ENCODE peak calls at places on chromosome 3, in seven cellular contexts. C is central memory CD4-positive, alpha-beta T cell; A is adrenal gland; K is GM13977; S is A172; G is left lobe of liver; F is BJ. L is an unnamed sample.

GRCh38 chr3:89762360-89762759 is 654.9 kb downstream of the EPHA3 start:
- DNase-seq in C (no peak), A (no peak), K (no peak), S (no peak), G (no peak), F (no peak), L (no peak)

GRCh38 chr3:176987901-176988300 is 209.4 kb downstream of the TBL1XR1 start:
- DNase-seq in C (no peak), A (no peak), K (no peak), S (no peak), G (no peak), F (no peak), L (no peak)

GRCh38 chr3:159882784-159883779 is 105.6 kb upstream of the IL12A start:
- DNase-seq in C (no peak), A (no peak), K (no peak), S (peak; percentile 63), G (no peak), F (no peak), L (no peak)

GRCh38 chr3:114442251-114442650 is 148.4 kb downstream of the TIGIT start:
- DNase-seq in C (no peak), A (no peak), K (no peak), S (peak; percentile 44), G (no peak), F (no peak), L (no peak)

GRCh38 chr3:126872701-126873100 is 110.2 kb upstream of the PLXNA1 start:
- DNase-seq in C (no peak), A (no peak), K (no peak), S (no peak), G (peak; percentile 7), F (no peak), L (no peak)

GRCh38 chr3:134473868-134474546 is 11.8 kb downstream of the ANAPC13 start:
- DNase-seq in C (peak; percentile 66), A (peak; percentile 78), K (peak; percentile 54), S (peak; percentile 84), G (peak; percentile 66), F (no peak), L (peak; percentile 90)

GRCh38 chr3:122572940-122573412 is 4.5 kb upstream of the PARP15 start:
- DNase-seq in C (no peak), A (peak; percentile 28), K (no peak), S (peak; percentile 74), G (peak; percentile 72), F (no peak), L (no peak)

GRCh38 chr3:118408431-118408830 is 626.2 kb downstream of the IGSF11 start:
- DNase-seq in C (no peak), A (no peak), K (no peak), S (no peak), G (no peak), F (no peak), L (no peak)

GRCh38 chr3:151203053-151203420 is at the start of gene GPR171:
- DNase-seq in C (peak; percentile 85), A (no peak), K (peak; percentile 23), S (no peak), G (no peak), F (no peak), L (no peak)

GRCh38 chr3:62201438-62202035 is 171.8 kb downstream of the FEZF2 start:
- DNase-seq in C (no peak), A (no peak), K (peak; percentile 66), S (peak; percentile 34), G (no peak), F (no peak), L (no peak)

GRCh38 chr3:30353711-30354467 is 252.5 kb upstream of the TGFBR2 start:
- DNase-seq in C (peak; percentile 89), A (no peak), K (no peak), S (no peak), G (no peak), F (no peak), L (no peak)

GRCh38 chr3:48716508-48716981 is 476 bp downstream of the IP6K2 start:
- DNase-seq in C (peak; percentile 25), A (no peak), K (no peak), S (no peak), G (no peak), F (no peak), L (no peak)

GRCh38 chr3:50675179-50676030 is 678 bp downstream of the DOCK3 start:
- DNase-seq in C (peak; percentile 26), A (peak; percentile 51), K (peak; percentile 57), S (no peak), G (no peak), F (no peak), L (no peak)

GRCh38 chr3:149820183-149820582 is 7.2 kb downstream of the RNF13 start:
- DNase-seq in C (no peak), A (no peak), K (no peak), S (peak; percentile 19), G (no peak), F (no peak), L (no peak)

GRCh38 chr3:37762286-37762685 is 99.4 kb upstream of the CTDSPL start:
- DNase-seq in C (no peak), A (no peak), K (no peak), S (no peak), G (no peak), F (no peak), L (no peak)

GRCh38 chr3:72287941-72288340 is 503.0 kb upstream of the PROK2 start:
- DNase-seq in C (no peak), A (no peak), K (no peak), S (no peak), G (no peak), F (no peak), L (no peak)

GRCh38 chr3:98095870-98096269 is 8.9 kb downstream of the OR5AC2 start:
- DNase-seq in C (no peak), A (no peak), K (no peak), S (no peak), G (no peak), F (no peak), L (no peak)

L was measured in osteocyte.